ENCODE peak calls at places on chromosomes 12 and 14, in seven cellular contexts. One of them, this sample, is unnamed. For H3K9me3, the result is how much of the 10 kb centered on the place peaks cover.

GRCh38 chr12:123067654-123068053 is 83.2 kb downstream of the PITPNM2 start:
- DNase-seq in naive thymus-derived CD4-positive, alpha-beta T cell: no peak
- DNase-seq in ovary: no peak
- DNase-seq in mesenchymal stem cell: peak
- DNase-seq in OCI-LY7: no peak
- DNase-seq in cardiac muscle cell: no peak
- DNase-seq in HCT116: no peak
- DNase-seq in this sample: peak

GRCh38 chr12:100984821-100985220 is 190.2 kb downstream of the ANO4 start:
- DNase-seq in naive thymus-derived CD4-positive, alpha-beta T cell: no peak
- DNase-seq in HCT116: no peak
- DNase-seq in mesenchymal stem cell: no peak
- DNase-seq in ovary: no peak
- DNase-seq in cardiac muscle cell: no peak
- DNase-seq in OCI-LY7: no peak
- DNase-seq in this sample: no peak

GRCh38 chr14:69398053-69398817 is at the start of the genes ERH and SLC39A9:
- DNase-seq in cardiac muscle cell: peak
- DNase-seq in mesenchymal stem cell: peak
- DNase-seq in HCT116: peak
- DNase-seq in naive thymus-derived CD4-positive, alpha-beta T cell: peak
- DNase-seq in OCI-LY7: peak
- DNase-seq in ovary: peak
- DNase-seq in this sample: peak

GRCh38 chr12:128606040-128606439 is 217.7 kb downstream of the SLC15A4 start:
- DNase-seq in ovary: no peak
- DNase-seq in OCI-LY7: no peak
- DNase-seq in HCT116: no peak
- DNase-seq in cardiac muscle cell: no peak
- DNase-seq in mesenchymal stem cell: no peak
- DNase-seq in naive thymus-derived CD4-positive, alpha-beta T cell: no peak
- DNase-seq in this sample: no peak

GRCh38 chr14:96095581-96096476 is 56.7 kb downstream of the C14orf132 start:
- DNase-seq in HCT116: no peak
- DNase-seq in mesenchymal stem cell: peak
- DNase-seq in cardiac muscle cell: peak
- DNase-seq in OCI-LY7: no peak
- DNase-seq in ovary: no peak
- DNase-seq in naive thymus-derived CD4-positive, alpha-beta T cell: no peak
- DNase-seq in this sample: peak

GRCh38 chr14:35368139-35368460 is 36.4 kb downstream of the NFKBIA start:
- DNase-seq in HCT116: no peak
- DNase-seq in cardiac muscle cell: no peak
- DNase-seq in naive thymus-derived CD4-positive, alpha-beta T cell: no peak
- DNase-seq in OCI-LY7: no peak
- DNase-seq in ovary: no peak
- DNase-seq in mesenchymal stem cell: no peak
- DNase-seq in this sample: no peak

GRCh38 chr12:41683513-41683912 is 461.2 kb downstream of the GXYLT1 start:
- DNase-seq in ovary: no peak
- DNase-seq in OCI-LY7: no peak
- DNase-seq in cardiac muscle cell: no peak
- DNase-seq in mesenchymal stem cell: no peak
- DNase-seq in HCT116: no peak
- DNase-seq in naive thymus-derived CD4-positive, alpha-beta T cell: no peak
- DNase-seq in this sample: no peak

GRCh38 chr14:76546426-76547221 is 170.7 kb downstream of the ESRRB start:
- DNase-seq in HCT116: peak
- DNase-seq in cardiac muscle cell: peak
- DNase-seq in OCI-LY7: peak
- DNase-seq in mesenchymal stem cell: no peak
- DNase-seq in ovary: no peak
- DNase-seq in naive thymus-derived CD4-positive, alpha-beta T cell: no peak
- DNase-seq in this sample: no peak

GRCh38 chr12:3795096-3795799 is 42.3 kb upstream of the CRACR2A start:
- DNase-seq in HCT116: no peak
- DNase-seq in mesenchymal stem cell: no peak
- DNase-seq in ovary: no peak
- DNase-seq in cardiac muscle cell: no peak
- DNase-seq in naive thymus-derived CD4-positive, alpha-beta T cell: no peak
- DNase-seq in OCI-LY7: no peak
- DNase-seq in this sample: peak

GRCh38 chr14:89078021-89078676 is 253.7 kb downstream of the TTC8 start:
- DNase-seq in naive thymus-derived CD4-positive, alpha-beta T cell: no peak
- DNase-seq in cardiac muscle cell: no peak
- DNase-seq in OCI-LY7: no peak
- DNase-seq in mesenchymal stem cell: peak
- DNase-seq in HCT116: no peak
- DNase-seq in ovary: no peak
- DNase-seq in this sample: no peak

GRCh38 chr12:107429006-107429698 is 256.4 kb upstream of the PWP1 start:
- DNase-seq in HCT116: no peak
- DNase-seq in cardiac muscle cell: no peak
- DNase-seq in ovary: no peak
- DNase-seq in OCI-LY7: no peak
- DNase-seq in mesenchymal stem cell: no peak
- DNase-seq in naive thymus-derived CD4-positive, alpha-beta T cell: no peak
- DNase-seq in this sample: no peak

GRCh38 chr14:103880334-103880985 is 33.1 kb upstream of the PPP1R13B start:
- DNase-seq in OCI-LY7: no peak
- DNase-seq in cardiac muscle cell: peak
- DNase-seq in mesenchymal stem cell: no peak
- DNase-seq in ovary: peak
- DNase-seq in naive thymus-derived CD4-positive, alpha-beta T cell: peak
- DNase-seq in HCT116: no peak
- DNase-seq in this sample: peak

GRCh38 chr12:89756638-89757321 is 48.1 kb upstream of the ATP2B1 start:
- DNase-seq in naive thymus-derived CD4-positive, alpha-beta T cell: peak
- DNase-seq in cardiac muscle cell: peak
- DNase-seq in HCT116: peak
- DNase-seq in ovary: no peak
- DNase-seq in OCI-LY7: peak
- DNase-seq in mesenchymal stem cell: peak
- DNase-seq in this sample: no peak

GRCh38 chr14:42469637-42470426 is 863.2 kb downstream of the LRFN5 start:
- DNase-seq in naive thymus-derived CD4-positive, alpha-beta T cell: no peak
- DNase-seq in cardiac muscle cell: peak
- DNase-seq in mesenchymal stem cell: peak
- DNase-seq in HCT116: no peak
- DNase-seq in ovary: no peak
- DNase-seq in OCI-LY7: no peak
- DNase-seq in this sample: no peak

GRCh38 chr14:25696176-25696575 is 646.2 kb upstream of the STXBP6 start:
- DNase-seq in naive thymus-derived CD4-positive, alpha-beta T cell: no peak
- DNase-seq in cardiac muscle cell: no peak
- DNase-seq in OCI-LY7: no peak
- DNase-seq in HCT116: no peak
- DNase-seq in ovary: no peak
- DNase-seq in mesenchymal stem cell: no peak
- DNase-seq in this sample: no peak

GRCh38 chr12:119788783-119789182 is 88.3 kb downstream of the CIT start:
- DNase-seq in mesenchymal stem cell: peak
- DNase-seq in ovary: no peak
- DNase-seq in naive thymus-derived CD4-positive, alpha-beta T cell: no peak
- DNase-seq in cardiac muscle cell: no peak
- DNase-seq in HCT116: no peak
- DNase-seq in OCI-LY7: no peak
- DNase-seq in this sample: no peak

DNA sequence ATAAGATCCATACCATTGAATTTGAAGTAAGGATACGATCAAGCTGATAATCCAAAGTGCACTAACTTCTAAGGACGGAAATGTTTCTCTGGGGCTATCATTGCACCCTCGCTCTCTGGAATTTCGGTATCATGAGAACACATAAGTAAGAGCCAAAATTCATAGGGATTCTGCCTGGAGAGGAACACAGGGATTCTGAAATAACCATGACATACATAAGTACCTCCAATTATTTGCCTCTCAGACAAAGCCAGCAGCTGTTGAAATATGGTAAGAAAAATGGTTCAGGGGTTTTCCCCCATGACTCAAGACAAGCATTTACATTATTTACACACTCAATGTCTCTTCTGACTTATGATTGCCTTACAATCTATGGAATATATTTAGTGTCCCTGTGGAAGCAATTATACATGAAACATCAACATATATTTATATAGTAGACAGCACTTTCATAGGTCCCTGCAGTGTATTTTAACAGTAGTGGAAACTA is 1123.6 kb upstream of the SEL1L start:
- DNase-seq in cardiac muscle cell: no peak
- DNase-seq in ovary: no peak
- DNase-seq in mesenchymal stem cell: peak
- DNase-seq in OCI-LY7: no peak
- DNase-seq in naive thymus-derived CD4-positive, alpha-beta T cell: no peak
- DNase-seq in HCT116: no peak
- DNase-seq in this sample: no peak
- H3K9me3 ChIP-seq in cardiac muscle cell: under half
- H3K9me3 ChIP-seq in ovary: under half
- H3K9me3 ChIP-seq in mesenchymal stem cell: under half
- H3K9me3 ChIP-seq in OCI-LY7: under half
- H3K9me3 ChIP-seq in naive thymus-derived CD4-positive, alpha-beta T cell: under half
- H3K9me3 ChIP-seq in HCT116: under half
- H3K9me3 ChIP-seq in this sample: under half

GRCh38 chr14:98077176-98077575 is 1194.8 kb downstream of the BCL11B start:
- DNase-seq in HCT116: no peak
- DNase-seq in mesenchymal stem cell: no peak
- DNase-seq in OCI-LY7: no peak
- DNase-seq in ovary: no peak
- DNase-seq in cardiac muscle cell: no peak
- DNase-seq in naive thymus-derived CD4-positive, alpha-beta T cell: no peak
- DNase-seq in this sample: no peak
- H3K9me3 ChIP-seq in HCT116: under half
- H3K9me3 ChIP-seq in mesenchymal stem cell: under half
- H3K9me3 ChIP-seq in OCI-LY7: under half
- H3K9me3 ChIP-seq in ovary: under half
- H3K9me3 ChIP-seq in cardiac muscle cell: under half
- H3K9me3 ChIP-seq in naive thymus-derived CD4-positive, alpha-beta T cell: under half
- H3K9me3 ChIP-seq in this sample: under half

GRCh38 chr14:52266782-52267181 is 716 bp upstream of the PTGDR start:
- DNase-seq in OCI-LY7: no peak
- DNase-seq in ovary: no peak
- DNase-seq in mesenchymal stem cell: no peak
- DNase-seq in HCT116: no peak
- DNase-seq in cardiac muscle cell: peak
- DNase-seq in naive thymus-derived CD4-positive, alpha-beta T cell: no peak
- DNase-seq in this sample: no peak

GRCh38 chr14:52268191-52269061 is 928 bp downstream of the PTGDR start:
- DNase-seq in OCI-LY7: no peak
- DNase-seq in mesenchymal stem cell: peak
- DNase-seq in naive thymus-derived CD4-positive, alpha-beta T cell: no peak
- DNase-seq in HCT116: no peak
- DNase-seq in cardiac muscle cell: peak
- DNase-seq in ovary: no peak
- DNase-seq in this sample: no peak

GRCh38 chr14:52266179-52266578 is 1.3 kb upstream of the PTGDR start:
- DNase-seq in ovary: no peak
- DNase-seq in OCI-LY7: no peak
- DNase-seq in naive thymus-derived CD4-positive, alpha-beta T cell: no peak
- DNase-seq in HCT116: no peak
- DNase-seq in cardiac muscle cell: peak
- DNase-seq in mesenchymal stem cell: no peak
- DNase-seq in this sample: no peak

GRCh38 chr14:52269100-52269499 is 1.6 kb downstream of the PTGDR start:
- DNase-seq in cardiac muscle cell: no peak
- DNase-seq in OCI-LY7: no peak
- DNase-seq in mesenchymal stem cell: no peak
- DNase-seq in naive thymus-derived CD4-positive, alpha-beta T cell: no peak
- DNase-seq in ovary: no peak
- DNase-seq in HCT116: no peak
- DNase-seq in this sample: no peak

DNA sequence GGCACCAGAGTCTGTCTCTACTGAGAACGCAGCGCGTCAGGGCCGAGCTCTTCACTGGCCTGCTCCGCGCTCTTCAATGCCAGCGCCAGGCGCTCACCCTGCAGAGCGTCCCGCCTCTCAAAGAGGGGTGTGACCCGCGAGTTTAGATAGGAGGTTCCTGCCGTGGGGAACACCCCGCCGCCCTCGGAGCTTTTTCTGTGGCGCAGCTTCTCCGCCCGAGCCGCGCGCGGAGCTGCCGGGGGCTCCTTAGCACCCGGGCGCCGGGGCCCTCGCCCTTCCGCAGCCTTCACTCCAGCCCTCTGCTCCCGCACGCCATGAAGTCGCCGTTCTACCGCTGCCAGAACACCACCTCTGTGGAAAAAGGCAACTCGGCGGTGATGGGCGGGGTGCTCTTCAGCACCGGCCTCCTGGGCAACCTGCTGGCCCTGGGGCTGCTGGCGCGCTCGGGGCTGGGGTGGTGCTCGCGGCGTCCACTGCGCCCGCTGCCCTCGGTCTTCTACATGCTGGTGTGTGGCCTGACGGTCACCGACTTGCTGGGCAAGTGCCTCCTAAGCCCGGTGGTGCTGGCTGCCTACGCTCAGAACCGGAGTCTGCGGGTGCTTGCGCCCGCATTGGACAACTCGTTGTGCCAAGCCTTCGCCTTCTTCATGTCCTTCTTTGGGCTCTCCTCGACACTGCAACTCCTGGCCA is at the start of gene PTGDR:
- DNase-seq in OCI-LY7: no peak
- DNase-seq in naive thymus-derived CD4-positive, alpha-beta T cell: no peak
- DNase-seq in mesenchymal stem cell: peak
- DNase-seq in ovary: no peak
- DNase-seq in cardiac muscle cell: peak
- DNase-seq in HCT116: no peak
- DNase-seq in this sample: peak
- H3K9me3 ChIP-seq in OCI-LY7: under half
- H3K9me3 ChIP-seq in naive thymus-derived CD4-positive, alpha-beta T cell: under half
- H3K9me3 ChIP-seq in mesenchymal stem cell: under half
- H3K9me3 ChIP-seq in ovary: under half
- H3K9me3 ChIP-seq in cardiac muscle cell: under half
- H3K9me3 ChIP-seq in HCT116: under half
- H3K9me3 ChIP-seq in this sample: under half

DNA sequence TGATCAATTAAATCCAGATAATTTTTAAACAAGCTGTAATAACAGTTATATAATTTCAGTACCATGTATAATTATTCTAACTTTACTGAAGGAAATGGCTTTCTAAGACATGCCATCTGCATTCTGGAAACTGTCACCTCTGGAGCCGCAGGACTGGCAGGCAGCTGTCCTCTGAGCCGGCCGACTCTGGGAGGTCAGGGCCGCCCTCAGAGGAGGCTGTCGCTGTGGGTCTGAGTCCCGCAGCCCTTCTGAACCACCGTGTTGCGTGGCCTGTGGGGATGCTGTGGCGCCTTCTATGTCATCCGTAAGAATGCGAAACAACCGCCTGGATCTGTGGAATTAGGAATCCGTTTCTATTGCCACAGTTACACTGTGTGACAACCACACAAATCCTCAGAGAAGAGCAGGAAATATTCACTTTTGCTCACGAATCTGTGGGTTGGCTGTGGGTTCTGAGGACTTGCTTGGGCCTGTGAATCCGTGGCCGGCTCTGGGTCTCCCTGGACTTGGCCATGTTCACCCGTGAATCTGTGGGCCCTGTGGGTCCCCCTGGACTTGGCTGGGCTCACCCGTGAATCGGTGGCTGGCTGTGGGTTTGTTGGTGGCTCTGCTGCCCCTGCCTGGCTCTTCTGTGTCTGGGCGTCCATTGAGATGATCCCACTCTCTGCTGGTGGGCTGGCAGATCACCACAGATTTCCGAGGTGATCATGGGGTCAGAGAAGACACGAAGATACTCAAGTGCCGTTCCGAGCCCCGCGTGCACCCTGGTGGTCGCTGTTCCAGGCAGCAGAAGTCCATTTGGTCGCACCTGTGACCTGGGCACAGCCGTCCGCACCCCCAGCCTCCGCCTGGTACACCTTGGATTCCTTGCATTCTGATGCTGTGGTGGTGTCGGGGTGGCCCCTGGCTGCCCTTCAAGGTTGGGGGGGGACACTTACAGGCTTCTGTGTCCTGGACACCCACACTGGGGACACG is 17.4 kb upstream of the GALNT9 start:
- DNase-seq in mesenchymal stem cell: no peak
- DNase-seq in HCT116: no peak
- DNase-seq in OCI-LY7: no peak
- DNase-seq in ovary: no peak
- DNase-seq in cardiac muscle cell: no peak
- DNase-seq in naive thymus-derived CD4-positive, alpha-beta T cell: no peak
- DNase-seq in this sample: no peak
- H3K9me3 ChIP-seq in mesenchymal stem cell: under half
- H3K9me3 ChIP-seq in HCT116: under half
- H3K9me3 ChIP-seq in OCI-LY7: under half
- H3K9me3 ChIP-seq in ovary: under half
- H3K9me3 ChIP-seq in cardiac muscle cell: under half
- H3K9me3 ChIP-seq in naive thymus-derived CD4-positive, alpha-beta T cell: under half
- H3K9me3 ChIP-seq in this sample: under half